ENCODE peak calls at places on chromosomes 6 and 20, in eight cellular contexts. P, M, Z, L, B, O, T and A are unnamed samples.
A peak's percentile ranks its signal among the peaks of the same experiment; 100 is the strongest.

GRCh38 chr20:47453167-47453782 is 48.4 kb upstream of the NCOA3 start:
- DNase-seq in P (no peak), M (no peak), Z (peak; percentile 18), L (peak; percentile 96), B (no peak), O (no peak), T (no peak), A (no peak)

GRCh38 chr6:119142051-119142450 is 63.6 kb upstream of the FAM184A start:
- DNase-seq in P (no peak), M (no peak), Z (no peak), L (no peak), B (no peak), O (no peak), T (no peak), A (no peak)

GRCh38 chr6:87534377-87535047 is 55.3 kb downstream of the RARS2 start:
- DNase-seq in P (no peak), M (no peak), Z (no peak), L (no peak), B (no peak), O (no peak), T (no peak), A (no peak)

GRCh38 chr6:105302617-105303128 is 100.2 kb downstream of the PREP start:
- DNase-seq in P (no peak), M (peak; percentile 32), Z (no peak), L (no peak), B (no peak), O (no peak), T (no peak), A (no peak)

GRCh38 chr6:169145991-169146501 is 107.6 kb downstream of the THBS2 start:
- DNase-seq in P (no peak), M (no peak), Z (no peak), L (no peak), B (no peak), O (no peak), T (no peak), A (no peak)

GRCh38 chr6:106163966-106164877 is 78.1 kb downstream of the PRDM1 start:
- DNase-seq in P (peak; percentile 31), M (no peak), Z (peak; percentile 50), L (peak; percentile 95), B (no peak), O (no peak), T (no peak), A (peak; percentile 33)

GRCh38 chr6:4113623-4114022 is 21.8 kb downstream of the ECI2 start:
- DNase-seq in P (no peak), M (no peak), Z (no peak), L (peak; percentile 16), B (no peak), O (no peak), T (no peak), A (no peak)

GRCh38 chr6:135185483-135185882 is 4.4 kb downstream of the MYB start:
- DNase-seq in P (no peak), M (no peak), Z (no peak), L (no peak), B (no peak), O (no peak), T (no peak), A (no peak)

GRCh38 chr6:134056046-134056445 is 3.6 kb upstream of the SLC2A12 start:
- DNase-seq in P (no peak), M (no peak), Z (no peak), L (no peak), B (no peak), O (no peak), T (no peak), A (no peak)

GRCh38 chr20:1190847-1191246 is 6.1 kb upstream of the TMEM74B start:
- DNase-seq in P (no peak), M (no peak), Z (no peak), L (no peak), B (no peak), O (no peak), T (no peak), A (no peak)

GRCh38 chr20:38979434-38979833 is 17.3 kb downstream of the DHX35 start:
- DNase-seq in P (no peak), M (no peak), Z (no peak), L (no peak), B (no peak), O (no peak), T (no peak), A (no peak)

GRCh38 chr6:135906542-135906941 is 55.0 kb downstream of the PDE7B start:
- DNase-seq in P (no peak), M (no peak), Z (no peak), L (peak; percentile 63), B (no peak), O (no peak), T (no peak), A (no peak)

GRCh38 chr6:158018851-158019361 is 37.2 kb downstream of the SYNJ2 start:
- DNase-seq in P (no peak), M (no peak), Z (no peak), L (peak; percentile 83), B (no peak), O (no peak), T (no peak), A (no peak)

GRCh38 chr6:166494757-166495486 is 91.6 kb downstream of the RAMACL start:
- DNase-seq in P (peak; percentile 39), M (no peak), Z (peak; percentile 41), L (no peak), B (no peak), O (no peak), T (no peak), A (no peak)

GRCh38 chr6:28001751-28002150 is 44.7 kb downstream of the OR2B6 start:
- DNase-seq in P (no peak), M (no peak), Z (no peak), L (no peak), B (no peak), O (no peak), T (no peak), A (no peak)

GRCh38 chr6:103797738-103798137 is 1062.0 kb downstream of the HACE1 start:
- DNase-seq in P (no peak), M (peak; percentile 38), Z (no peak), L (peak; percentile 40), B (no peak), O (no peak), T (no peak), A (no peak)

GRCh38 chr6:138716971-138717370 is 56.6 kb upstream of the CCDC28A start:
- DNase-seq in P (no peak), M (no peak), Z (no peak), L (no peak), B (no peak), O (no peak), T (no peak), A (no peak)

GRCh38 chr6:34462561-34462971 is 3.3 kb upstream of the PACSIN1 start:
- DNase-seq in P (no peak), M (peak; percentile 44), Z (no peak), L (peak; percentile 20), B (no peak), O (no peak), T (peak; percentile 98), A (no peak)

GRCh38 chr6:12160350-12160749 is 129.8 kb upstream of the EDN1 start:
- DNase-seq in P (no peak), M (no peak), Z (no peak), L (peak; percentile 83), B (no peak), O (no peak), T (no peak), A (no peak)

GRCh38 chr6:130322673-130323268 is 43.0 kb upstream of the TMEM200A start:
- DNase-seq in P (peak; percentile 43), M (peak; percentile 34), Z (peak; percentile 53), L (peak; percentile 87), B (peak; percentile 26), O (peak; percentile 38), T (peak; percentile 35), A (peak; percentile 33)

GRCh38 chr20:58515240-58516212 is at the start of gene APCDD1L:
- DNase-seq in P (no peak), M (no peak), Z (no peak), L (peak; percentile 79), B (no peak), O (no peak), T (no peak), A (no peak)

GRCh38 chr6:3336066-3336786 is 77.5 kb downstream of the PSMG4 start:
- DNase-seq in P (no peak), M (no peak), Z (no peak), L (no peak), B (no peak), O (no peak), T (no peak), A (no peak)

GRCh38 chr20:50042370-50043313 is 59.9 kb downstream of the SNAI1 start:
- DNase-seq in P (no peak), M (no peak), Z (no peak), L (no peak), B (no peak), O (no peak), T (no peak), A (no peak)

GRCh38 chr6:117561128-117561527 is 41.2 kb downstream of the GOPC start:
- DNase-seq in P (no peak), M (no peak), Z (no peak), L (no peak), B (no peak), O (no peak), T (no peak), A (no peak)

GRCh38 chr6:73774311-73774766 is 78.3 kb downstream of the CD109 start:
- DNase-seq in P (no peak), M (no peak), Z (no peak), L (peak; percentile 99), B (no peak), O (no peak), T (no peak), A (no peak)

GRCh38 chr20:55360895-55361294 is 644.4 kb downstream of the CBLN4 start:
- DNase-seq in P (no peak), M (no peak), Z (no peak), L (no peak), B (no peak), O (no peak), T (no peak), A (no peak)

GRCh38 chr20:36470482-36471062 is 70.7 kb upstream of the MYL9 start:
- DNase-seq in P (no peak), M (peak; percentile 62), Z (no peak), L (no peak), B (no peak), O (no peak), T (no peak), A (no peak)

GRCh38 chr6:1993049-1993448 is 252.4 kb downstream of the GMDS start:
- DNase-seq in P (no peak), M (no peak), Z (no peak), L (peak; percentile 27), B (no peak), O (no peak), T (no peak), A (no peak)

GRCh38 chr6:98530732-98531131 is 303.6 kb upstream of the POU3F2 start:
- DNase-seq in P (no peak), M (no peak), Z (no peak), L (no peak), B (no peak), O (no peak), T (no peak), A (no peak)